ENCODE peak calls at places on chromosomes 6 and 20, in five cellular contexts. P is left colon, L is esophagus squamous epithelium, K is glutamatergic neuron, W is GOT3. B is an unnamed sample.
A peak's percentile ranks its signal among the peaks of the same experiment; 100 is the strongest.

GRCh38 chr20:45963059-45964011 is 8.7 kb downstream of the ZNF335 start:
- DNase-seq in P (peak; percentile 26), L (no peak), K (no peak), W (no peak), B (no peak)

GRCh38 chr6:124854338-124854922 is 107.8 kb upstream of the RNF217 start:
- DNase-seq in P (no peak), L (no peak), K (no peak), W (no peak), B (no peak)

GRCh38 chr20:54194724-54195438 is 13.0 kb upstream of the PFDN4 start:
- DNase-seq in P (no peak), L (no peak), K (no peak), W (no peak), B (no peak)

GRCh38 chr6:48560408-48560807 is 449.4 kb upstream of the PTCHD4 start:
- DNase-seq in P (no peak), L (no peak), K (no peak), W (no peak), B (no peak)

GRCh38 chr6:113401231-113401630 is 455.9 kb upstream of the MARCKS start:
- DNase-seq in P (no peak), L (no peak), K (no peak), W (no peak), B (no peak)

GRCh38 chr6:136823128-136823660 is 802 bp downstream of the PEX7 start:
- DNase-seq in P (peak; percentile 33), L (no peak), K (no peak), W (no peak), B (no peak)

GRCh38 chr6:35677456-35677855 is 11.3 kb downstream of the FKBP5 start:
- DNase-seq in P (no peak), L (no peak), K (no peak), W (no peak), B (no peak)

GRCh38 chr6:151440498-151440897 is 11.4 kb downstream of the RMND1 start:
- DNase-seq in P (no peak), L (no peak), K (no peak), W (no peak), B (no peak)

GRCh38 chr6:112690497-112691202 is 343.5 kb downstream of the RFPL4B start:
- DNase-seq in P (no peak), L (no peak), K (no peak), W (no peak), B (no peak)

GRCh38 chr6:41216616-41217015 is 11.5 kb upstream of the TREML4 start:
- DNase-seq in P (no peak), L (no peak), K (no peak), W (no peak), B (no peak)

GRCh38 chr6:160238786-160239751 is 19.6 kb downstream of the SLC22A2 start:
- DNase-seq in P (peak; percentile 57), L (no peak), K (no peak), W (no peak), B (no peak)

GRCh38 chr6:156687875-156688549 is 89.2 kb upstream of the ARID1B start:
- DNase-seq in P (peak; percentile 48), L (no peak), K (peak; percentile 34), W (no peak), B (no peak)

GRCh38 chr6:41464481-41464880 is 81.7 kb upstream of the FOXP4 start:
- DNase-seq in P (no peak), L (no peak), K (no peak), W (no peak), B (no peak)

GRCh38 chr6:5401845-5402738 is 140.8 kb downstream of the FARS2 start:
- DNase-seq in P (no peak), L (no peak), K (no peak), W (no peak), B (no peak)

GRCh38 chr6:29680904-29681303 is at the start of gene ZFP57:
- DNase-seq in P (no peak), L (no peak), K (no peak), W (no peak), B (no peak)

GRCh38 chr6:1616556-1617463 is 7.1 kb downstream of the FOXC1 start:
- DNase-seq in P (no peak), L (no peak), K (no peak), W (no peak), B (no peak)

GRCh38 chr6:132495604-132496079 is 17.3 kb downstream of the STX7 start:
- DNase-seq in P (no peak), L (no peak), K (no peak), W (no peak), B (no peak)

GRCh38 chr6:22717906-22718305 is 148.5 kb downstream of the HDGFL1 start:
- DNase-seq in P (peak; percentile 51), L (no peak), K (no peak), W (no peak), B (no peak)

GRCh38 chr20:47540443-47541354 is 39.0 kb downstream of the NCOA3 start:
- DNase-seq in P (no peak), L (no peak), K (no peak), W (no peak), B (no peak)

GRCh38 chr6:42394881-42395620 is 56.7 kb downstream of the TRERF1 start:
- DNase-seq in P (no peak), L (no peak), K (no peak), W (no peak), B (no peak)

GRCh38 chr6:135576055-135576454 is 78.5 kb upstream of the AHI1 start:
- DNase-seq in P (no peak), L (no peak), K (no peak), W (no peak), B (no peak)

GRCh38 chr20:10430704-10431103 is 3.3 kb downstream of the MKKS start:
- DNase-seq in P (no peak), L (no peak), K (no peak), W (no peak), B (no peak)

GRCh38 chr6:132132911-132133639 is 181.9 kb upstream of the CCN2 start:
- DNase-seq in P (no peak), L (no peak), K (no peak), W (no peak), B (no peak)

GRCh38 chr6:38337819-38338465 is 301.8 kb downstream of the BTBD9 start:
- DNase-seq in P (no peak), L (no peak), K (no peak), W (no peak), B (no peak)

GRCh38 chr20:62753626-62754025 is 42.6 kb upstream of the MRGBP start:
- DNase-seq in P (no peak), L (no peak), K (no peak), W (no peak), B (no peak)

GRCh38 chr6:155313602-155314091 is 637 bp downstream of the TFB1M start:
- DNase-seq in P (no peak), L (no peak), K (no peak), W (no peak), B (no peak)

GRCh38 chr6:112144145-112144926 is 56.9 kb downstream of the FAM229B start:
- DNase-seq in P (no peak), L (no peak), K (no peak), W (no peak), B (no peak)